ENCODE peak calls at places on chromosomes 7 and 10, in nine cellular contexts. One of them, this sample, is unnamed.

GRCh38 chr7:156616269-156617202 is 24.0 kb upstream of the RNF32 start:
- DNase-seq in hypothalamus: no peak
- DNase-seq in activated gamma-delta T cell: no peak
- DNase-seq in stimulated activated CD4-positive, alpha-beta T cell treated with anti-CD3 and anti-CD28 coated beads, Interleukin-2, amount 100 ng/mL, for 48 hours: no peak
- DNase-seq in activated T-helper 1 cell treated with anti-CD3 and anti-CD28 coated beads, Interleukin-12 subunit alpha, Interleukin-12 subunit beta, Interleukin-2, Interleukin-4 antibody, amounts not matched to agents 30 ng/mL and 10 ng/mL and 1 ng/mL, durations not matched to agents 14 hours and 24 hours and 36 hours: no peak
- DNase-seq in CD8-positive, alpha-beta T cell: no peak
- DNase-seq in T-helper 9 cell: no peak
- DNase-seq in RCC 7860: no peak
- DNase-seq in uterus: no peak
- DNase-seq in this sample: no peak

GRCh38 chr7:55533050-55533728 is 39.1 kb downstream of the VOPP1 start:
- DNase-seq in hypothalamus: no peak
- DNase-seq in activated gamma-delta T cell: no peak
- DNase-seq in stimulated activated CD4-positive, alpha-beta T cell treated with anti-CD3 and anti-CD28 coated beads, Interleukin-2, amount 100 ng/mL, for 48 hours: peak
- DNase-seq in activated T-helper 1 cell treated with anti-CD3 and anti-CD28 coated beads, Interleukin-12 subunit alpha, Interleukin-12 subunit beta, Interleukin-2, Interleukin-4 antibody, amounts not matched to agents 30 ng/mL and 10 ng/mL and 1 ng/mL, durations not matched to agents 14 hours and 24 hours and 36 hours: peak
- DNase-seq in CD8-positive, alpha-beta T cell: peak
- DNase-seq in T-helper 9 cell: peak
- DNase-seq in RCC 7860: no peak
- DNase-seq in uterus: no peak
- DNase-seq in this sample: no peak

GRCh38 chr10:103651783-103652476 is 158.4 kb downstream of the NEURL1 start:
- DNase-seq in hypothalamus: no peak
- DNase-seq in activated gamma-delta T cell: no peak
- DNase-seq in stimulated activated CD4-positive, alpha-beta T cell treated with anti-CD3 and anti-CD28 coated beads, Interleukin-2, amount 100 ng/mL, for 48 hours: no peak
- DNase-seq in activated T-helper 1 cell treated with anti-CD3 and anti-CD28 coated beads, Interleukin-12 subunit alpha, Interleukin-12 subunit beta, Interleukin-2, Interleukin-4 antibody, amounts not matched to agents 30 ng/mL and 10 ng/mL and 1 ng/mL, durations not matched to agents 14 hours and 24 hours and 36 hours: no peak
- DNase-seq in CD8-positive, alpha-beta T cell: no peak
- DNase-seq in T-helper 9 cell: no peak
- DNase-seq in RCC 7860: no peak
- DNase-seq in uterus: no peak
- DNase-seq in this sample: no peak

GRCh38 chr10:103507235-103508191 is 14.0 kb downstream of the NEURL1 start:
- DNase-seq in hypothalamus: no peak
- DNase-seq in activated gamma-delta T cell: no peak
- DNase-seq in stimulated activated CD4-positive, alpha-beta T cell treated with anti-CD3 and anti-CD28 coated beads, Interleukin-2, amount 100 ng/mL, for 48 hours: no peak
- DNase-seq in activated T-helper 1 cell treated with anti-CD3 and anti-CD28 coated beads, Interleukin-12 subunit alpha, Interleukin-12 subunit beta, Interleukin-2, Interleukin-4 antibody, amounts not matched to agents 30 ng/mL and 10 ng/mL and 1 ng/mL, durations not matched to agents 14 hours and 24 hours and 36 hours: no peak
- DNase-seq in CD8-positive, alpha-beta T cell: no peak
- DNase-seq in T-helper 9 cell: no peak
- DNase-seq in RCC 7860: no peak
- DNase-seq in uterus: no peak
- DNase-seq in this sample: no peak

GRCh38 chr10:129343141-129343540 is 123.9 kb upstream of the MGMT start:
- DNase-seq in hypothalamus: no peak
- DNase-seq in activated gamma-delta T cell: no peak
- DNase-seq in stimulated activated CD4-positive, alpha-beta T cell treated with anti-CD3 and anti-CD28 coated beads, Interleukin-2, amount 100 ng/mL, for 48 hours: no peak
- DNase-seq in activated T-helper 1 cell treated with anti-CD3 and anti-CD28 coated beads, Interleukin-12 subunit alpha, Interleukin-12 subunit beta, Interleukin-2, Interleukin-4 antibody, amounts not matched to agents 30 ng/mL and 10 ng/mL and 1 ng/mL, durations not matched to agents 14 hours and 24 hours and 36 hours: no peak
- DNase-seq in CD8-positive, alpha-beta T cell: no peak
- DNase-seq in T-helper 9 cell: no peak
- DNase-seq in RCC 7860: no peak
- DNase-seq in uterus: no peak
- DNase-seq in this sample: no peak

GRCh38 chr7:24828871-24829661 is 71.8 kb upstream of the GSDME start:
- DNase-seq in hypothalamus: no peak
- DNase-seq in activated gamma-delta T cell: no peak
- DNase-seq in stimulated activated CD4-positive, alpha-beta T cell treated with anti-CD3 and anti-CD28 coated beads, Interleukin-2, amount 100 ng/mL, for 48 hours: no peak
- DNase-seq in activated T-helper 1 cell treated with anti-CD3 and anti-CD28 coated beads, Interleukin-12 subunit alpha, Interleukin-12 subunit beta, Interleukin-2, Interleukin-4 antibody, amounts not matched to agents 30 ng/mL and 10 ng/mL and 1 ng/mL, durations not matched to agents 14 hours and 24 hours and 36 hours: no peak
- DNase-seq in CD8-positive, alpha-beta T cell: no peak
- DNase-seq in T-helper 9 cell: no peak
- DNase-seq in RCC 7860: no peak
- DNase-seq in uterus: no peak
- DNase-seq in this sample: peak

GRCh38 chr10:130336612-130337304 is 200.6 kb downstream of the GLRX3 start:
- DNase-seq in hypothalamus: no peak
- DNase-seq in activated gamma-delta T cell: no peak
- DNase-seq in stimulated activated CD4-positive, alpha-beta T cell treated with anti-CD3 and anti-CD28 coated beads, Interleukin-2, amount 100 ng/mL, for 48 hours: no peak
- DNase-seq in activated T-helper 1 cell treated with anti-CD3 and anti-CD28 coated beads, Interleukin-12 subunit alpha, Interleukin-12 subunit beta, Interleukin-2, Interleukin-4 antibody, amounts not matched to agents 30 ng/mL and 10 ng/mL and 1 ng/mL, durations not matched to agents 14 hours and 24 hours and 36 hours: no peak
- DNase-seq in CD8-positive, alpha-beta T cell: no peak
- DNase-seq in T-helper 9 cell: no peak
- DNase-seq in RCC 7860: no peak
- DNase-seq in uterus: no peak
- DNase-seq in this sample: no peak

GRCh38 chr7:116495737-116496136 is 3.8 kb upstream of the CAV2 start:
- DNase-seq in hypothalamus: no peak
- DNase-seq in activated gamma-delta T cell: no peak
- DNase-seq in stimulated activated CD4-positive, alpha-beta T cell treated with anti-CD3 and anti-CD28 coated beads, Interleukin-2, amount 100 ng/mL, for 48 hours: no peak
- DNase-seq in activated T-helper 1 cell treated with anti-CD3 and anti-CD28 coated beads, Interleukin-12 subunit alpha, Interleukin-12 subunit beta, Interleukin-2, Interleukin-4 antibody, amounts not matched to agents 30 ng/mL and 10 ng/mL and 1 ng/mL, durations not matched to agents 14 hours and 24 hours and 36 hours: no peak
- DNase-seq in CD8-positive, alpha-beta T cell: no peak
- DNase-seq in T-helper 9 cell: no peak
- DNase-seq in RCC 7860: peak
- DNase-seq in uterus: no peak
- DNase-seq in this sample: peak

GRCh38 chr10:36057180-36057579 is 415.1 kb upstream of the FZD8 start:
- DNase-seq in hypothalamus: no peak
- DNase-seq in activated gamma-delta T cell: no peak
- DNase-seq in stimulated activated CD4-positive, alpha-beta T cell treated with anti-CD3 and anti-CD28 coated beads, Interleukin-2, amount 100 ng/mL, for 48 hours: no peak
- DNase-seq in activated T-helper 1 cell treated with anti-CD3 and anti-CD28 coated beads, Interleukin-12 subunit alpha, Interleukin-12 subunit beta, Interleukin-2, Interleukin-4 antibody, amounts not matched to agents 30 ng/mL and 10 ng/mL and 1 ng/mL, durations not matched to agents 14 hours and 24 hours and 36 hours: no peak
- DNase-seq in CD8-positive, alpha-beta T cell: no peak
- DNase-seq in T-helper 9 cell: no peak
- DNase-seq in RCC 7860: no peak
- DNase-seq in uterus: no peak
- DNase-seq in this sample: no peak

GRCh38 chr10:122078965-122079401 is 90.0 kb downstream of the TACC2 start:
- DNase-seq in hypothalamus: no peak
- DNase-seq in activated gamma-delta T cell: no peak
- DNase-seq in stimulated activated CD4-positive, alpha-beta T cell treated with anti-CD3 and anti-CD28 coated beads, Interleukin-2, amount 100 ng/mL, for 48 hours: no peak
- DNase-seq in activated T-helper 1 cell treated with anti-CD3 and anti-CD28 coated beads, Interleukin-12 subunit alpha, Interleukin-12 subunit beta, Interleukin-2, Interleukin-4 antibody, amounts not matched to agents 30 ng/mL and 10 ng/mL and 1 ng/mL, durations not matched to agents 14 hours and 24 hours and 36 hours: no peak
- DNase-seq in CD8-positive, alpha-beta T cell: no peak
- DNase-seq in T-helper 9 cell: no peak
- DNase-seq in RCC 7860: no peak
- DNase-seq in uterus: no peak
- DNase-seq in this sample: peak

GRCh38 chr10:12042409-12042796 is 206 bp downstream of the UPF2 start:
- DNase-seq in hypothalamus: peak
- DNase-seq in activated gamma-delta T cell: peak
- DNase-seq in stimulated activated CD4-positive, alpha-beta T cell treated with anti-CD3 and anti-CD28 coated beads, Interleukin-2, amount 100 ng/mL, for 48 hours: peak
- DNase-seq in activated T-helper 1 cell treated with anti-CD3 and anti-CD28 coated beads, Interleukin-12 subunit alpha, Interleukin-12 subunit beta, Interleukin-2, Interleukin-4 antibody, amounts not matched to agents 30 ng/mL and 10 ng/mL and 1 ng/mL, durations not matched to agents 14 hours and 24 hours and 36 hours: peak
- DNase-seq in CD8-positive, alpha-beta T cell: peak
- DNase-seq in T-helper 9 cell: peak
- DNase-seq in RCC 7860: no peak
- DNase-seq in uterus: no peak
- DNase-seq in this sample: peak

This sample was measured in cardiac muscle cell.